ENCODE peak calls at places on chromosomes 1 and 21, in six cellular contexts. E, I, W, F, A and O are unnamed samples.

GRCh38 chr1:63662846-63663245 is 69.6 kb downstream of the PGM1 start:
- DNase-seq in A (no peak), W (no peak), I (no peak), E (no peak), F (no peak), O (peak; percentile 64)

GRCh38 chr1:178376008-178376407 is 120.8 kb downstream of the CLEC20A start:
- DNase-seq in I (no peak), W (no peak), E (no peak), A (no peak), F (no peak), O (no peak)

GRCh38 chr1:41714613-41715389 is 203.9 kb downstream of the HIVEP3 start:
- DNase-seq in W (no peak), E (no peak), I (no peak), F (no peak), A (no peak), O (peak; percentile 34)

GRCh38 chr1:41776896-41777431 is 141.8 kb downstream of the HIVEP3 start:
- DNase-seq in W (no peak), A (no peak), E (no peak), F (no peak), I (no peak), O (no peak)

GRCh38 chr1:199954701-199955100 is 72.8 kb upstream of the NR5A2 start:
- DNase-seq in W (no peak), A (peak; percentile 54), F (peak; percentile 65), I (no peak), E (no peak), O (peak; percentile 14)

GRCh38 chr1:215665212-215665611 is 98.1 kb downstream of the KCTD3 start:
- DNase-seq in F (no peak), E (no peak), I (no peak), W (no peak), A (no peak), O (peak; percentile 76)

GRCh38 chr1:16026723-16027484 is 5.1 kb downstream of the CLCNKA start:
- DNase-seq in W (no peak), A (no peak), I (no peak), E (no peak), F (peak; percentile 83), O (peak; percentile 39)

GRCh38 chr21:41170442-41170841 is 2.5 kb downstream of the BACE2 start:
- DNase-seq in E (no peak), F (peak; percentile 57), W (no peak), A (peak; percentile 75), I (peak; percentile 19), O (peak; percentile 60)